ENCODE peak calls at places on chromosomes 5 and 9, in five cellular contexts. One of them, this sample, is unnamed.
A peak's percentile ranks its signal among the peaks of the same experiment; 100 is the strongest.

GRCh38 chr9:131707677-131708612 is 31.9 kb downstream of the RAPGEF1 start:
- DNase-seq in stimulated activated CD4-positive, alpha-beta T cell treated with anti-CD3 and anti-CD28 coated beads, Interleukin-15, amount 100 ng/mL, for 1 hour: no peak
- DNase-seq in CD8-positive, alpha-beta T cell: no peak
- DNase-seq in astrocyte of the cerebellum: peak; percentile 71
- DNase-seq in neural crest cell: no peak
- DNase-seq in this sample: no peak

GRCh38 chr9:133928248-133928764 is 63.8 kb downstream of the VAV2 start:
- DNase-seq in stimulated activated CD4-positive, alpha-beta T cell treated with anti-CD3 and anti-CD28 coated beads, Interleukin-15, amount 100 ng/mL, for 1 hour: no peak
- DNase-seq in CD8-positive, alpha-beta T cell: no peak
- DNase-seq in astrocyte of the cerebellum: no peak
- DNase-seq in neural crest cell: no peak
- DNase-seq in this sample: no peak

GRCh38 chr5:97338729-97339128 is 155.7 kb upstream of the RIOK2 start:
- DNase-seq in stimulated activated CD4-positive, alpha-beta T cell treated with anti-CD3 and anti-CD28 coated beads, Interleukin-15, amount 100 ng/mL, for 1 hour: no peak
- DNase-seq in CD8-positive, alpha-beta T cell: no peak
- DNase-seq in astrocyte of the cerebellum: no peak
- DNase-seq in neural crest cell: no peak
- DNase-seq in this sample: no peak

GRCh38 chr9:131310833-131311554 is 21.5 kb downstream of the PLPP7 start:
- DNase-seq in stimulated activated CD4-positive, alpha-beta T cell treated with anti-CD3 and anti-CD28 coated beads, Interleukin-15, amount 100 ng/mL, for 1 hour: peak; percentile 25
- DNase-seq in CD8-positive, alpha-beta T cell: peak; percentile 45
- DNase-seq in astrocyte of the cerebellum: no peak
- DNase-seq in neural crest cell: no peak
- DNase-seq in this sample: no peak

GRCh38 chr5:180519098-180519497 is 24.9 kb downstream of the CNOT6 start:
- DNase-seq in stimulated activated CD4-positive, alpha-beta T cell treated with anti-CD3 and anti-CD28 coated beads, Interleukin-15, amount 100 ng/mL, for 1 hour: no peak
- DNase-seq in CD8-positive, alpha-beta T cell: no peak
- DNase-seq in astrocyte of the cerebellum: no peak
- DNase-seq in neural crest cell: no peak
- DNase-seq in this sample: no peak

GRCh38 chr5:131609774-131610173 is 25.3 kb downstream of the RAPGEF6 start:
- DNase-seq in stimulated activated CD4-positive, alpha-beta T cell treated with anti-CD3 and anti-CD28 coated beads, Interleukin-15, amount 100 ng/mL, for 1 hour: no peak
- DNase-seq in CD8-positive, alpha-beta T cell: no peak
- DNase-seq in astrocyte of the cerebellum: no peak
- DNase-seq in neural crest cell: no peak
- DNase-seq in this sample: no peak

GRCh38 chr9:129467739-129468666 is 152.9 kb downstream of the C9orf50 start:
- DNase-seq in stimulated activated CD4-positive, alpha-beta T cell treated with anti-CD3 and anti-CD28 coated beads, Interleukin-15, amount 100 ng/mL, for 1 hour: no peak
- DNase-seq in CD8-positive, alpha-beta T cell: no peak
- DNase-seq in astrocyte of the cerebellum: no peak
- DNase-seq in neural crest cell: no peak
- DNase-seq in this sample: no peak

GRCh38 chr5:158976035-158976434 is 123.7 kb downstream of the EBF1 start:
- DNase-seq in stimulated activated CD4-positive, alpha-beta T cell treated with anti-CD3 and anti-CD28 coated beads, Interleukin-15, amount 100 ng/mL, for 1 hour: no peak
- DNase-seq in CD8-positive, alpha-beta T cell: no peak
- DNase-seq in astrocyte of the cerebellum: peak; percentile 91
- DNase-seq in neural crest cell: no peak
- DNase-seq in this sample: no peak

GRCh38 chr9:35741740-35742139 is 7.3 kb downstream of the GBA2 start:
- DNase-seq in stimulated activated CD4-positive, alpha-beta T cell treated with anti-CD3 and anti-CD28 coated beads, Interleukin-15, amount 100 ng/mL, for 1 hour: no peak
- DNase-seq in CD8-positive, alpha-beta T cell: no peak
- DNase-seq in astrocyte of the cerebellum: no peak
- DNase-seq in neural crest cell: no peak
- DNase-seq in this sample: no peak

GRCh38 chr5:74596930-74597329 is 43.6 kb downstream of the ENC1 start:
- DNase-seq in stimulated activated CD4-positive, alpha-beta T cell treated with anti-CD3 and anti-CD28 coated beads, Interleukin-15, amount 100 ng/mL, for 1 hour: no peak
- DNase-seq in CD8-positive, alpha-beta T cell: no peak
- DNase-seq in astrocyte of the cerebellum: peak; percentile 22
- DNase-seq in neural crest cell: no peak
- DNase-seq in this sample: no peak

GRCh38 chr5:60668715-60669304 is 31.2 kb downstream of the DEPDC1B start:
- DNase-seq in stimulated activated CD4-positive, alpha-beta T cell treated with anti-CD3 and anti-CD28 coated beads, Interleukin-15, amount 100 ng/mL, for 1 hour: no peak
- DNase-seq in CD8-positive, alpha-beta T cell: no peak
- DNase-seq in astrocyte of the cerebellum: peak; percentile 31
- DNase-seq in neural crest cell: no peak
- DNase-seq in this sample: no peak

GRCh38 chr9:23674016-23674585 is 151.9 kb downstream of the ELAVL2 start:
- DNase-seq in stimulated activated CD4-positive, alpha-beta T cell treated with anti-CD3 and anti-CD28 coated beads, Interleukin-15, amount 100 ng/mL, for 1 hour: no peak
- DNase-seq in CD8-positive, alpha-beta T cell: no peak
- DNase-seq in astrocyte of the cerebellum: no peak
- DNase-seq in neural crest cell: no peak
- DNase-seq in this sample: no peak

This sample was measured in brain pericyte.